ENCODE peak calls at places on chromosomes 1 and 21, in five cellular contexts. G is naive thymus-derived CD4-positive, alpha-beta T cell; E is right atrium auricular region; U is endothelial cell of umbilical vein; B is IMR-90. D is an unnamed sample.

GRCh38 chr1:208036177-208036808 is 125.4 kb upstream of the CD34 start:
- DNase-seq in G (no peak), E (no peak), U (no peak), B (peak; percentile 31), D (no peak)

GRCh38 chr1:246492611-246493245 is 14.4 kb downstream of the SMYD3 start:
- DNase-seq in G (no peak), E (no peak), U (peak; percentile 78), B (peak; percentile 79), D (peak; percentile 72)

GRCh38 chr1:225954753-225955152 is 13.7 kb upstream of the LEFTY2 start:
- DNase-seq in G (no peak), E (no peak), U (no peak), B (no peak), D (no peak)

GRCh38 chr1:66343569-66344325 is 190.2 kb upstream of the SGIP1 start:
- DNase-seq in G (no peak), E (no peak), U (peak; percentile 79), B (peak; percentile 16), D (no peak)

GRCh38 chr1:184442260-184442659 is 55.4 kb downstream of the C1orf21 start:
- DNase-seq in G (no peak), E (no peak), U (no peak), B (no peak), D (no peak)

GRCh38 chr1:2304921-2305681 is 77.0 kb downstream of the SKI start:
- DNase-seq in G (no peak), E (no peak), U (no peak), B (no peak), D (no peak)

GRCh38 chr1:187718527-187718926 is 889.8 kb downstream of the PLA2G4A start:
- DNase-seq in G (no peak), E (no peak), U (no peak), B (no peak), D (no peak)

GRCh38 chr21:41112740-41113692 is 54.9 kb upstream of the BACE2 start:
- DNase-seq in G (no peak), E (peak; percentile 54), U (no peak), B (peak; percentile 79), D (no peak)

GRCh38 chr1:240562111-240562590 is 49.8 kb downstream of the GREM2 start:
- DNase-seq in G (no peak), E (no peak), U (no peak), B (peak; percentile 74), D (no peak)

GRCh38 chr1:184792450-184792969 is 37.9 kb upstream of the EDEM3 start:
- DNase-seq in G (no peak), E (peak; percentile 86), U (peak; percentile 90), B (peak; percentile 99), D (no peak)

GRCh38 chr21:29477941-29478340 is 179.2 kb downstream of the BACH1 start:
- DNase-seq in G (no peak), E (no peak), U (no peak), B (peak; percentile 71), D (no peak)

GRCh38 chr1:93140106-93140505 is 40.1 kb downstream of the TMED5 start:
- DNase-seq in G (no peak), E (no peak), U (no peak), B (peak; percentile 24), D (no peak)

GRCh38 chr1:147768582-147768981 is 8.2 kb upstream of the GJA5 start:
- DNase-seq in G (no peak), E (no peak), U (no peak), B (no peak), D (no peak)
- H3K4me3 ChIP-seq in G (no peak overlapping the region), E (no peak overlapping the region), U (no peak overlapping the region), B (no peak overlapping the region), D (no peak overlapping the region)

GRCh38 chr1:223714849-223715709 is 2.7 kb downstream of the CAPN2 start:
- DNase-seq in G (no peak), E (no peak), U (peak; percentile 91), B (peak; percentile 96), D (no peak)

GRCh38 chr1:223712856-223713494 is 636 bp downstream of the CAPN2 start:
- DNase-seq in G (peak; percentile 30), E (no peak), U (peak; percentile 25), B (no peak), D (peak; percentile 84)

GRCh38 chr1:223713546-223714420 is 1.4 kb downstream of the CAPN2 start:
- DNase-seq in G (no peak), E (no peak), U (peak; percentile 41), B (peak; percentile 26), D (no peak)

GRCh38 chr1:223715710-223716103 is 3.4 kb downstream of the CAPN2 start:
- DNase-seq in G (no peak), E (no peak), U (no peak), B (no peak), D (no peak)

GRCh38 chr1:223714421-223714724 is 2.0 kb downstream of the CAPN2 start:
- DNase-seq in G (no peak), E (no peak), U (no peak), B (no peak), D (no peak)
- H3K4me3 ChIP-seq in G (peak overlapping the region; percentile 61), E (no peak overlapping the region), U (no peak overlapping the region), B (peak overlapping the region; percentile 99), D (peak overlapping the region; percentile 78)

GRCh38 chr1:155086182-155086741 is 7.6 kb downstream of the EFNA3 start:
- DNase-seq in G (peak; percentile 79), E (peak; percentile 74), U (peak; percentile 58), B (no peak), D (peak; percentile 86)
- H3K4me3 ChIP-seq in G (no peak overlapping the region), E (peak overlapping the region; percentile 73), U (peak overlapping the region; percentile 48), B (no peak overlapping the region), D (peak overlapping the region; percentile 80)

GRCh38 chr1:210170220-210170619 is 62.4 kb upstream of the SERTAD4 start:
- DNase-seq in G (no peak), E (no peak), U (no peak), B (no peak), D (no peak)
- H3K4me3 ChIP-seq in G (no peak overlapping the region), E (no peak overlapping the region), U (no peak overlapping the region), B (no peak overlapping the region), D (no peak overlapping the region)

GRCh38 chr1:87051965-87052364 is 137.5 kb downstream of the HS2ST1 start:
- DNase-seq in G (no peak), E (no peak), U (no peak), B (no peak), D (no peak)

GRCh38 chr1:87052986-87053385 is 138.6 kb downstream of the HS2ST1 start:
- DNase-seq in G (no peak), E (no peak), U (no peak), B (no peak), D (no peak)

GRCh38 chr1:87056974-87057373 is 142.5 kb downstream of the HS2ST1 start:
- DNase-seq in G (no peak), E (no peak), U (no peak), B (no peak), D (no peak)

GRCh38 chr1:87048237-87048636 is 133.8 kb downstream of the HS2ST1 start:
- DNase-seq in G (no peak), E (no peak), U (no peak), B (no peak), D (no peak)

DNA sequence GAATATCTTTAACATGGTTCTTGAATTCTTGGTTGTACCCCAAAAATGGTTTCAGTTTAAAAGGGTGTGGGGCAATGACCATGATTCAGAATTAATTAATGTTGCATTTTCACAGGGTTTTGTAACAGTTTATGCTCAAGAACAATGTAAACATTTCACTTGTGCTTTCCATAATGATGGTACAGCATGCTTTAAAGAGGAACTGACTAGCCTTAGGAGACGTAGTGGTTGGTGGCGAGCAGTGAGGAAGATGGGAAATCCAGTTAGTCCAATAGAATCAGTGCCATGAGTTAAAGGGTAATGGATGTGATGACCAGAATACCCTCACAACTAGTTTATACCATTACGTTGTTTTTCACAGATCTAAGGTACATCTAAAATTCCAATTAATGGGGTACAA is 138.0 kb downstream of the HS2ST1 start:
- DNase-seq in G (no peak), E (no peak), U (no peak), B (no peak), D (no peak)
- H3K4me3 ChIP-seq in G (no peak overlapping the region), E (no peak overlapping the region), U (no peak overlapping the region), B (no peak overlapping the region), D (no peak overlapping the region)

DNA sequence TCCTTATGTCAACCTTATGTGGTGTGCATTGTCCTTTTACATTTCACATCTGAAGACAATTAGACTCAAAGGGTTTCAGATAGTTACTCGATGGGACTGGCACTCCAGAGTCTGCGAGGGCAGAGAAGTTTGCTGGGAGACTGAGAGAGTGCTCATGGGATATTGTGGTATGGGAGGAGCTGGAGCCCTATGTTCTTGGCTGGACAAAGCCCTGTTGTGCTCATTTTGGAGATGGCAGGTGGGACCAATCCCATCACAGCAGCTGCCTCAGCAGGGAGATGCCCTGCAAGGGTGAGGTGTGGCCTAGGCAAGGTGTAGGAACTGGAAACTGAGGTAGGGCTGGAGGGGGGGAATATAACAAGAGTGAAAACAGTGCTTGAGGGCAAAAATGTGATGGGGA is 43.5 kb upstream of the CRNN start:
- DNase-seq in G (no peak), E (no peak), U (no peak), B (no peak), D (no peak)
- H3K4me3 ChIP-seq in G (no peak overlapping the region), E (no peak overlapping the region), U (no peak overlapping the region), B (no peak overlapping the region), D (no peak overlapping the region)

GRCh38 chr1:61432616-61433388 is 292.1 kb downstream of the TM2D1 start:
- DNase-seq in G (no peak), E (no peak), U (no peak), B (no peak), D (no peak)

GRCh38 chr1:61435226-61435625 is 289.7 kb downstream of the TM2D1 start:
- DNase-seq in G (no peak), E (no peak), U (peak; percentile 81), B (no peak), D (no peak)

GRCh38 chr1:61436016-61436415 is 288.9 kb downstream of the TM2D1 start:
- DNase-seq in G (no peak), E (no peak), U (peak; percentile 98), B (no peak), D (no peak)

GRCh38 chr1:61433646-61434045 is 291.3 kb downstream of the TM2D1 start:
- DNase-seq in G (no peak), E (no peak), U (peak; percentile 62), B (no peak), D (no peak)

DNA sequence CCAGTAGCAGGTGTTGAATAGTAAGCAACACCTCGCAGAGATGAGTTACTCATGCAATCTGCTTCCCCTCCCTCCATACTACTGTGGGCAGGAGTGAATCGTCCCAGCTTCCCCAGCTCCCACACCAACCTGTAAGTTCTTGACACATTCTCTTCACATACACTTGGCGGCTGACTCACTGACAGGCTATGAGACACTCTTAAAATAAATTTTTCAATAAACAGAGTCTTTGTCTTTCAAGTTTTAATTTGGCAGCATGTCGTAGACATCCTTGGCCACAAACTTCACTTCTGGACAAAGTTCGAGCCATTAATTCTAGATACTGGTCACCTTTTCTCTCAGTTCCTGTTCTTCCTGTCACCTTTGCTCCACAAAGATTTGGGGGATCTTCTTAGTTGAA is 290.7 kb downstream of the TM2D1 start:
- DNase-seq in G (no peak), E (no peak), U (peak; percentile 58), B (peak; percentile 2), D (no peak)
- H3K4me3 ChIP-seq in G (no peak overlapping the region), E (no peak overlapping the region), U (no peak overlapping the region), B (no peak overlapping the region), D (no peak overlapping the region)

GRCh38 chr1:1110561-1110971 is 5.3 kb downstream of the C1orf159 start:
- DNase-seq in G (no peak), E (no peak), U (no peak), B (no peak), D (peak; percentile 38)
- H3K4me3 ChIP-seq in G (no peak overlapping the region), E (no peak overlapping the region), U (no peak overlapping the region), B (no peak overlapping the region), D (no peak overlapping the region)

GRCh38 chr1:10979483-10979920 is 33.0 kb upstream of the TARDBP start:
- DNase-seq in G (no peak), E (peak; percentile 62), U (peak; percentile 62), B (no peak), D (no peak)
- H3K4me3 ChIP-seq in G (no peak overlapping the region), E (no peak overlapping the region), U (no peak overlapping the region), B (no peak overlapping the region), D (no peak overlapping the region)

D was measured in upper lobe of right lung.